ENCODE peak calls at places on chromosomes 11 and 22, in ten cellular contexts. H, D, Z, A, Q, B, O, K, V and M are unnamed samples.

GRCh38 chr22:39513791-39514190 is 6.6 kb upstream of the ATF4 start:
- DNase-seq in H (no peak), D (no peak), Z (no peak), A (no peak), Q (no peak), B (no peak), O (no peak), K (no peak), V (no peak), M (no peak)

GRCh38 chr22:41308544-41308947 is 7.2 kb downstream of the ZC3H7B start:
- DNase-seq in H (no peak), D (no peak), Z (no peak), A (peak), Q (no peak), B (no peak), O (no peak), K (no peak), V (no peak), M (no peak)

GRCh38 chr11:29405305-29405704 is 611.5 kb downstream of the KCNA4 start:
- DNase-seq in H (no peak), D (no peak), Z (no peak), A (no peak), Q (no peak), B (no peak), O (no peak), K (no peak), V (no peak), M (no peak)

GRCh38 chr22:38871360-38872171 is 450 bp downstream of the CBX6 start:
- DNase-seq in H (peak), D (peak), Z (peak), A (peak), Q (no peak), B (peak), O (no peak), K (no peak), V (peak), M (no peak)

GRCh38 chr22:32999039-32999861 is 58.9 kb downstream of the SYN3 start:
- DNase-seq in H (no peak), D (no peak), Z (no peak), A (no peak), Q (no peak), B (no peak), O (no peak), K (no peak), V (no peak), M (no peak)

GRCh38 chr11:124475265-124475664 is 29.8 kb upstream of the OR8B8 start:
- DNase-seq in H (no peak), D (no peak), Z (no peak), A (no peak), Q (no peak), B (no peak), O (no peak), K (no peak), V (no peak), M (no peak)

GRCh38 chr11:113242767-113243397 is 71.5 kb upstream of the TTC12 start:
- DNase-seq in H (peak), D (no peak), Z (peak), A (no peak), Q (no peak), B (peak), O (no peak), K (peak), V (peak), M (peak)

GRCh38 chr11:75344761-75345454 is 6.6 kb downstream of the ARRB1 start:
- DNase-seq in H (peak), D (no peak), Z (no peak), A (no peak), Q (peak), B (no peak), O (no peak), K (no peak), V (no peak), M (no peak)

GRCh38 chr11:33891714-33892327 is at the start of gene LMO2:
- DNase-seq in H (no peak), D (no peak), Z (no peak), A (peak), Q (no peak), B (no peak), O (no peak), K (no peak), V (no peak), M (no peak)

GRCh38 chr11:134559617-134559992 is 147.6 kb upstream of the B3GAT1 start:
- DNase-seq in H (no peak), D (no peak), Z (no peak), A (no peak), Q (no peak), B (no peak), O (no peak), K (no peak), V (no peak), M (no peak)

GRCh38 chr11:116439480-116439759 is 333.4 kb downstream of the BUD13 start:
- DNase-seq in H (no peak), D (no peak), Z (no peak), A (no peak), Q (no peak), B (no peak), O (no peak), K (no peak), V (no peak), M (no peak)

GRCh38 chr11:100918551-100919500 is 210.8 kb downstream of the PGR start:
- DNase-seq in H (peak), D (no peak), Z (no peak), A (no peak), Q (no peak), B (peak), O (peak), K (no peak), V (no peak), M (no peak)

GRCh38 chr11:46235777-46236688 is 41.4 kb upstream of the CREB3L1 start:
- DNase-seq in H (no peak), D (no peak), Z (no peak), A (peak), Q (no peak), B (no peak), O (no peak), K (no peak), V (no peak), M (no peak)

GRCh38 chr22:41846268-41847002 is 13.5 kb downstream of the SREBF2 start:
- DNase-seq in H (no peak), D (no peak), Z (no peak), A (no peak), Q (no peak), B (no peak), O (no peak), K (no peak), V (no peak), M (no peak)

GRCh38 chr11:11993814-11994213 is 14.6 kb downstream of the DKK3 start:
- DNase-seq in H (peak), D (no peak), Z (peak), A (no peak), Q (peak), B (peak), O (no peak), K (no peak), V (peak), M (peak)

GRCh38 chr11:76903325-76903724 is 42.6 kb downstream of the ACER3 start:
- DNase-seq in H (no peak), D (no peak), Z (no peak), A (no peak), Q (no peak), B (no peak), O (no peak), K (no peak), V (peak), M (no peak)

GRCh38 chr11:34274712-34275398 is 83.0 kb downstream of the ABTB2 start:
- DNase-seq in H (peak), D (no peak), Z (peak), A (no peak), Q (peak), B (no peak), O (no peak), K (no peak), V (peak), M (peak)

GRCh38 chr11:3826721-3827120 is 14.0 kb downstream of the RHOG start:
- DNase-seq in H (no peak), D (no peak), Z (no peak), A (no peak), Q (peak), B (peak), O (no peak), K (no peak), V (no peak), M (peak)

GRCh38 chr11:117876341-117877119 is at the start of gene FXYD6:
- DNase-seq in H (no peak), D (no peak), Z (no peak), A (no peak), Q (no peak), B (peak), O (no peak), K (peak), V (peak), M (peak)

GRCh38 chr11:127247261-127247660 is 246.7 kb upstream of the KIRREL3 start:
- DNase-seq in H (no peak), D (no peak), Z (no peak), A (no peak), Q (no peak), B (peak), O (peak), K (no peak), V (peak), M (no peak)

GRCh38 chr11:22733433-22733832 is 67.0 kb downstream of the GAS2 start:
- DNase-seq in H (no peak), D (no peak), Z (no peak), A (no peak), Q (no peak), B (no peak), O (no peak), K (no peak), V (no peak), M (no peak)

GRCh38 chr11:43580735-43581369 is 99.7 kb upstream of the HSD17B12 start:
- DNase-seq in H (peak), D (no peak), Z (no peak), A (no peak), Q (no peak), B (peak), O (no peak), K (no peak), V (peak), M (peak)

GRCh38 chr22:46067159-46068111 is 82.9 kb upstream of the PPARA start:
- DNase-seq in H (peak), D (no peak), Z (no peak), A (no peak), Q (no peak), B (no peak), O (no peak), K (no peak), V (no peak), M (no peak)

GRCh38 chr11:118924591-118925585 is 838 bp downstream of the BCL9L start:
- DNase-seq in H (peak), D (no peak), Z (peak), A (peak), Q (peak), B (peak), O (no peak), K (peak), V (peak), M (no peak)

GRCh38 chr11:94544582-94544831 is 786 bp downstream of the FUT4 start:
- DNase-seq in H (no peak), D (peak), Z (no peak), A (no peak), Q (no peak), B (no peak), O (no peak), K (peak), V (peak), M (no peak)

GRCh38 chr22:37017356-37017755 is 1.9 kb downstream of the TST start:
- DNase-seq in H (no peak), D (no peak), Z (no peak), A (no peak), Q (no peak), B (no peak), O (no peak), K (no peak), V (no peak), M (no peak)

GRCh38 chr22:24805790-24806662 is at the start of gene SGSM1:
- DNase-seq in H (peak), D (peak), Z (peak), A (no peak), Q (peak), B (peak), O (peak), K (peak), V (peak), M (peak)

GRCh38 chr22:21593406-21594232 is 26.1 kb downstream of the UBE2L3 start:
- DNase-seq in H (no peak), D (no peak), Z (no peak), A (no peak), Q (peak), B (peak), O (no peak), K (peak), V (peak), M (no peak)

GRCh38 chr11:120135838-120136237 is 2.1 kb downstream of the TRIM29 start:
- DNase-seq in H (no peak), D (no peak), Z (no peak), A (no peak), Q (no peak), B (no peak), O (no peak), K (no peak), V (no peak), M (no peak)

GRCh38 chr11:102318469-102318868 is 1.2 kb downstream of the BIRC3 start:
- DNase-seq in H (peak), D (no peak), Z (no peak), A (no peak), Q (no peak), B (no peak), O (no peak), K (no peak), V (no peak), M (no peak)

GRCh38 chr11:130177782-130178181 is 18.2 kb downstream of the ST14 start:
- DNase-seq in H (no peak), D (no peak), Z (no peak), A (no peak), Q (no peak), B (no peak), O (no peak), K (no peak), V (no peak), M (no peak)

GRCh38 chr11:13269775-13270174 is 7.8 kb upstream of the BMAL1 start:
- DNase-seq in H (peak), D (no peak), Z (no peak), A (no peak), Q (no peak), B (no peak), O (no peak), K (no peak), V (no peak), M (no peak)